ENCODE peak calls at places on chromosomes 4 and X, in five cellular contexts. One of them, this sample, is unnamed.

GRCh38 chr4:75494563-75494962 is 19.6 kb downstream of the RCHY1 start:
- DNase-seq in cardiac fibroblast: peak; percentile 79
- DNase-seq in AG09309: peak; percentile 71
- DNase-seq in HFF-Myc: no peak
- DNase-seq in esophagus squamous epithelium: no peak
- DNase-seq in this sample: no peak

GRCh38 chr4:136636155-136636554 is 896.1 kb downstream of the PCDH18 start:
- DNase-seq in cardiac fibroblast: no peak
- DNase-seq in AG09309: no peak
- DNase-seq in HFF-Myc: no peak
- DNase-seq in esophagus squamous epithelium: no peak
- DNase-seq in this sample: no peak

GRCh38 chr4:163544407-163545038 is 50.0 kb downstream of the TMA16 start:
- DNase-seq in cardiac fibroblast: peak; percentile 66
- DNase-seq in AG09309: no peak
- DNase-seq in HFF-Myc: no peak
- DNase-seq in esophagus squamous epithelium: no peak
- DNase-seq in this sample: peak; percentile 56

GRCh38 chr4:158938462-158939044 is 164.3 kb upstream of the RAPGEF2 start:
- DNase-seq in cardiac fibroblast: no peak
- DNase-seq in AG09309: peak; percentile 13
- DNase-seq in HFF-Myc: peak; percentile 54
- DNase-seq in esophagus squamous epithelium: no peak
- DNase-seq in this sample: no peak

GRCh38 chr4:56078866-56079265 is 130.1 kb downstream of the CEP135 start:
- DNase-seq in cardiac fibroblast: no peak
- DNase-seq in AG09309: no peak
- DNase-seq in HFF-Myc: no peak
- DNase-seq in esophagus squamous epithelium: no peak
- DNase-seq in this sample: no peak

GRCh38 chrX:109134777-109135176 is 347.1 kb downstream of the GUCY2F start:
- DNase-seq in cardiac fibroblast: no peak
- DNase-seq in AG09309: no peak
- DNase-seq in HFF-Myc: no peak
- DNase-seq in esophagus squamous epithelium: no peak
- DNase-seq in this sample: no peak

GRCh38 chrX:95058815-95059214 is 1384.8 kb downstream of the FAM133A start:
- DNase-seq in cardiac fibroblast: peak; percentile 87
- DNase-seq in AG09309: peak; percentile 33
- DNase-seq in HFF-Myc: no peak
- DNase-seq in esophagus squamous epithelium: no peak
- DNase-seq in this sample: no peak

GRCh38 chr4:27149541-27150212 is 289.0 kb downstream of the STIM2 start:
- DNase-seq in cardiac fibroblast: no peak
- DNase-seq in AG09309: peak; percentile 79
- DNase-seq in HFF-Myc: no peak
- DNase-seq in esophagus squamous epithelium: no peak
- DNase-seq in this sample: no peak

GRCh38 chrX:106959897-106960296 is 39.7 kb downstream of the CLDN2 start:
- DNase-seq in cardiac fibroblast: peak; percentile 28
- DNase-seq in AG09309: no peak
- DNase-seq in HFF-Myc: no peak
- DNase-seq in esophagus squamous epithelium: no peak
- DNase-seq in this sample: peak; percentile 17

GRCh38 chr4:152417648-152418047 is 118.2 kb downstream of the FBXW7 start:
- DNase-seq in cardiac fibroblast: no peak
- DNase-seq in AG09309: no peak
- DNase-seq in HFF-Myc: no peak
- DNase-seq in esophagus squamous epithelium: no peak
- DNase-seq in this sample: no peak

GRCh38 chr4:150217192-150217591 is 138.9 kb downstream of the DCLK2 start:
- DNase-seq in cardiac fibroblast: peak; percentile 76
- DNase-seq in AG09309: peak; percentile 72
- DNase-seq in HFF-Myc: no peak
- DNase-seq in esophagus squamous epithelium: no peak
- DNase-seq in this sample: no peak

GRCh38 chr4:15906024-15906443 is 32.5 kb downstream of the FGFBP1 start:
- DNase-seq in cardiac fibroblast: peak; percentile 24
- DNase-seq in AG09309: no peak
- DNase-seq in HFF-Myc: no peak
- DNase-seq in esophagus squamous epithelium: no peak
- DNase-seq in this sample: peak; percentile 91

GRCh38 chrX:123728001-123728400 is 4.9 kb downstream of the THOC2 start:
- DNase-seq in cardiac fibroblast: no peak
- DNase-seq in AG09309: no peak
- DNase-seq in HFF-Myc: no peak
- DNase-seq in esophagus squamous epithelium: no peak
- DNase-seq in this sample: no peak

GRCh38 chr4:52555356-52555716 is 103.8 kb downstream of the USP46 start:
- DNase-seq in cardiac fibroblast: no peak
- DNase-seq in AG09309: no peak
- DNase-seq in HFF-Myc: no peak
- DNase-seq in esophagus squamous epithelium: no peak
- DNase-seq in this sample: no peak
- TF ChIP-seq CTCF in cardiac fibroblast: no peak
- TF ChIP-seq CTCF in AG09309: no peak
- TF ChIP-seq CTCF in HFF-Myc: no peak
- TF ChIP-seq CTCF in esophagus squamous epithelium: no peak
- TF ChIP-seq CTCF in this sample: no peak

DNA sequence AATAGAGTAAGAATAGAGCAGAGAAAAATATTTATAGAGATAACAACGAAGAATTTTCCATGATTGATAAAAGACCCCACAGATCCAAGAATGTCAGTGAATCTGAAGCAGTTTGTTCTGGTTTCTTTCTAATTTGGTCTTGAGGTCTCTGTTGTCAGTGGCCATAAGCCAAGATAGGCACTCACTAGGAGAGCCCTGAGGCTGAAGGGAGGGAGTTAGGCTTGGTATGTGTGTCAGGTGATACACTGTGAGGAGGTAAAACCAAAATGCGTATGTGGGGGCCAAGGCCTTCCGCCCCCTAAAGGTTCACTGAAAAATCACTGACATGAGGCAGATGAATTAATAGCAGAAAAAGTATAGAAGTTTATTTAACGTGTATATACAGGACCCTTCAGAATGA is 382.3 kb upstream of the HTR2C start:
- DNase-seq in cardiac fibroblast: no peak
- DNase-seq in AG09309: no peak
- DNase-seq in HFF-Myc: no peak
- DNase-seq in esophagus squamous epithelium: no peak
- DNase-seq in this sample: no peak
- TF ChIP-seq CTCF in cardiac fibroblast: no peak
- TF ChIP-seq CTCF in AG09309: no peak
- TF ChIP-seq CTCF in HFF-Myc: no peak
- TF ChIP-seq CTCF in esophagus squamous epithelium: no peak
- TF ChIP-seq CTCF in this sample: no peak

GRCh38 chrX:97402903-97403302 is 519.2 kb downstream of the RPA4 start:
- DNase-seq in cardiac fibroblast: no peak
- DNase-seq in AG09309: no peak
- DNase-seq in HFF-Myc: no peak
- DNase-seq in esophagus squamous epithelium: no peak
- DNase-seq in this sample: no peak

GRCh38 chrX:97401586-97402101 is 517.9 kb downstream of the RPA4 start:
- DNase-seq in cardiac fibroblast: peak; percentile 40
- DNase-seq in AG09309: no peak
- DNase-seq in HFF-Myc: no peak
- DNase-seq in esophagus squamous epithelium: no peak
- DNase-seq in this sample: no peak

GRCh38 chrX:97401154-97401553 is 517.4 kb downstream of the RPA4 start:
- DNase-seq in cardiac fibroblast: no peak
- DNase-seq in AG09309: no peak
- DNase-seq in HFF-Myc: no peak
- DNase-seq in esophagus squamous epithelium: no peak
- DNase-seq in this sample: no peak

GRCh38 chrX:97402333-97402732 is 518.6 kb downstream of the RPA4 start:
- DNase-seq in cardiac fibroblast: peak; percentile 35
- DNase-seq in AG09309: no peak
- DNase-seq in HFF-Myc: no peak
- DNase-seq in esophagus squamous epithelium: no peak
- DNase-seq in this sample: no peak

GRCh38 chrX:97405031-97405685 is 521.5 kb downstream of the RPA4 start:
- DNase-seq in cardiac fibroblast: peak; percentile 59
- DNase-seq in AG09309: no peak
- DNase-seq in HFF-Myc: no peak
- DNase-seq in esophagus squamous epithelium: no peak
- DNase-seq in this sample: no peak
- TF ChIP-seq CTCF in cardiac fibroblast: no peak
- TF ChIP-seq CTCF in AG09309: no peak
- TF ChIP-seq CTCF in HFF-Myc: no peak
- TF ChIP-seq CTCF in esophagus squamous epithelium: no peak
- TF ChIP-seq CTCF in this sample: no peak

GRCh38 chrX:25523574-25523973 is 507.8 kb upstream of the ARX start:
- DNase-seq in cardiac fibroblast: peak; percentile 68
- DNase-seq in AG09309: no peak
- DNase-seq in HFF-Myc: no peak
- DNase-seq in esophagus squamous epithelium: no peak
- DNase-seq in this sample: peak; percentile 41
- TF ChIP-seq CTCF in cardiac fibroblast: peak; percentile 35
- TF ChIP-seq CTCF in AG09309: no peak
- TF ChIP-seq CTCF in HFF-Myc: no peak
- TF ChIP-seq CTCF in esophagus squamous epithelium: no peak
- TF ChIP-seq CTCF in this sample: no peak

GRCh38 chrX:131704136-131704695 is 160.3 kb downstream of the OR13H1 start:
- DNase-seq in cardiac fibroblast: no peak
- DNase-seq in AG09309: peak; percentile 69
- DNase-seq in HFF-Myc: no peak
- DNase-seq in esophagus squamous epithelium: peak; percentile 13
- DNase-seq in this sample: no peak
- TF ChIP-seq CTCF in cardiac fibroblast: no peak
- TF ChIP-seq CTCF in AG09309: peak; percentile 75
- TF ChIP-seq CTCF in HFF-Myc: no peak
- TF ChIP-seq CTCF in esophagus squamous epithelium: peak; percentile 49
- TF ChIP-seq CTCF in this sample: no peak

DNA sequence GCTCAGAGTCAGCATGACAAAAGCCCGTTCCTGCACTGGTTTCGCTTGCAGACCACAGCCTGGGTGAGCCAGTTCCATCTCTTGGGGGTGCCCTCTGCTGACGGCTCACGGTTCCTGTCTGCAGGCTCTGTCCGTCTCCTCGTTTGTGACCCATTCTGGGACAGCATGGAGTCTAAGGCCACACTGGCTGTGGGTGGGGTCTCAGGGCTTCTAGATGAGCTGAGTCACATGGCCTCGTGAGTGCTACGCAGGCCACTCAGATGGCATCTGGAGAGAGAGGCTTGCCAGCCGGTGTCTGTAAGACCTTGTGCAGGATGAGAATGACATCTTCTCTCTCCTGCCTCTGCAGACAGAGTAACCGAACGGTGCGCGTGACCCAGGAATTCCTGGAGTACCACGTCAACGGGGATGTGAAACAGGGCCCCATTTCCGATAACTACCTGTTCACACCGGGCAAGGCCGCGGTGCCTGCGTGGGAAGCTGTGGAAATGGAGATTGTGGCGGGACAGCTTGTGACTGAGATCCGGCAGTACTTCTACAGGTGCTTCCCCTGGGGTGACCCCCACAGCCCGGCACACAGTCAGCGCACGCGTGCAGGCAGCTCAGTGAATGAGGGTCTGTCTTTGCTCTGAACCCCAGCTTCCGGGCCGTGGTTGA is 31.6 kb upstream of the MRFAP1 start:
- DNase-seq in cardiac fibroblast: no peak
- DNase-seq in AG09309: no peak
- DNase-seq in HFF-Myc: no peak
- DNase-seq in esophagus squamous epithelium: no peak
- DNase-seq in this sample: no peak
- TF ChIP-seq CTCF in cardiac fibroblast: no peak
- TF ChIP-seq CTCF in AG09309: no peak
- TF ChIP-seq CTCF in HFF-Myc: no peak
- TF ChIP-seq CTCF in esophagus squamous epithelium: no peak
- TF ChIP-seq CTCF in this sample: no peak

DNA sequence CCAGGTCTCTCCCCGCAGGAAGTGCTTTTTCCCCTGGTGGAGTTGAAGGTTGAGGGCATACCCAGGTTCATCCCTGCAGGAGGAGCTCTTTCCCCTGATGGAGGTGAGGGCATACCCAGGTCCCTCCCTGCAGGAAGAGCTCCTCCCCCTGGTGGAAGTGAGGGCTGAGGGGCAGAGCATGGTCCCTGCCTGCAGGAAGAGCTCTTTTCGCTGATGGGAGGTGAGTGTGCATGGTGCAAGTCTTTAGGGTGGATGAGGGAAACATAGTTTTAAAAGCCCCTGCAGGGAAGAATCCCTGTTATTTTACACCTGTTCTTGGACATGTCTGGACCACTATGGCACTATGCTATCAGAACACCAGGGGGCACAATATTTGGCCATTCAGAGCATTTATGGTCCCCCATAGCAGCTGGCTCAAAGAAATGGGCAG is 43.7 kb upstream of the PUDP start:
- DNase-seq in cardiac fibroblast: peak; percentile 4
- DNase-seq in AG09309: no peak
- DNase-seq in HFF-Myc: no peak
- DNase-seq in esophagus squamous epithelium: no peak
- DNase-seq in this sample: no peak
- TF ChIP-seq CTCF in cardiac fibroblast: no peak
- TF ChIP-seq CTCF in AG09309: peak; percentile 25
- TF ChIP-seq CTCF in HFF-Myc: peak; percentile 23
- TF ChIP-seq CTCF in esophagus squamous epithelium: no peak
- TF ChIP-seq CTCF in this sample: no peak

GRCh38 chr4:6196871-6197270 is 3.5 kb downstream of the JAKMIP1 start:
- DNase-seq in cardiac fibroblast: no peak
- DNase-seq in AG09309: no peak
- DNase-seq in HFF-Myc: no peak
- DNase-seq in esophagus squamous epithelium: no peak
- DNase-seq in this sample: no peak
- TF ChIP-seq CTCF in cardiac fibroblast: no peak
- TF ChIP-seq CTCF in AG09309: no peak
- TF ChIP-seq CTCF in HFF-Myc: no peak
- TF ChIP-seq CTCF in esophagus squamous epithelium: no peak
- TF ChIP-seq CTCF in this sample: no peak

GRCh38 chrX:56284269-56284668 is 52.1 kb downstream of the KLF8 start:
- DNase-seq in cardiac fibroblast: no peak
- DNase-seq in AG09309: no peak
- DNase-seq in HFF-Myc: no peak
- DNase-seq in esophagus squamous epithelium: no peak
- DNase-seq in this sample: no peak

GRCh38 chrX:56279869-56280268 is 47.7 kb downstream of the KLF8 start:
- DNase-seq in cardiac fibroblast: no peak
- DNase-seq in AG09309: no peak
- DNase-seq in HFF-Myc: no peak
- DNase-seq in esophagus squamous epithelium: no peak
- DNase-seq in this sample: no peak

GRCh38 chrX:56281789-56282188 is 49.6 kb downstream of the KLF8 start:
- DNase-seq in cardiac fibroblast: peak; percentile 26
- DNase-seq in AG09309: no peak
- DNase-seq in HFF-Myc: no peak
- DNase-seq in esophagus squamous epithelium: no peak
- DNase-seq in this sample: peak; percentile 11
- TF ChIP-seq CTCF in cardiac fibroblast: no peak
- TF ChIP-seq CTCF in AG09309: peak; percentile 33
- TF ChIP-seq CTCF in HFF-Myc: no peak
- TF ChIP-seq CTCF in esophagus squamous epithelium: peak; percentile 6
- TF ChIP-seq CTCF in this sample: no peak